ENCODE peak calls at places on chromosomes 13 and 19, in six cellular contexts. K, F, Y, Q, S and U are unnamed samples.

GRCh38 chr19:3276341-3276799 is 51.9 kb downstream of the CELF5 start:
- DNase-seq in K (no peak), F (peak; percentile 62), Y (peak; percentile 77), Q (no peak), S (peak; percentile 48), U (peak; percentile 64)

GRCh38 chr13:20939662-20940061 is 37.1 kb upstream of the XPO4 start:
- DNase-seq in K (no peak), F (no peak), Y (no peak), Q (no peak), S (no peak), U (no peak)

GRCh38 chr13:45943965-45944364 is 92.4 kb upstream of the SIAH3 start:
- DNase-seq in K (no peak), F (no peak), Y (no peak), Q (no peak), S (no peak), U (no peak)

GRCh38 chr19:12478234-12478941 is 6.2 kb downstream of the ZNF709 start:
- DNase-seq in K (no peak), F (no peak), Y (no peak), Q (no peak), S (no peak), U (no peak)

GRCh38 chr19:18431351-18432197 is 6.4 kb downstream of the ISYNA1 start:
- DNase-seq in K (no peak), F (no peak), Y (no peak), Q (no peak), S (no peak), U (no peak)

GRCh38 chr13:110890279-110891150 is 24.4 kb downstream of the ANKRD10 start:
- DNase-seq in K (no peak), F (no peak), Y (no peak), Q (no peak), S (no peak), U (no peak)

GRCh38 chr19:11361037-11361770 is 6.0 kb downstream of the PLPPR2 start:
- DNase-seq in K (no peak), F (no peak), Y (no peak), Q (peak; percentile 86), S (no peak), U (no peak)

GRCh38 chr19:2478756-2479555 is 3.0 kb downstream of the GADD45B start:
- DNase-seq in K (peak; percentile 40), F (peak; percentile 66), Y (no peak), Q (no peak), S (peak; percentile 74), U (no peak)

GRCh38 chr19:3543150-3544053 is 4.4 kb downstream of the TEKTIP1 start:
- DNase-seq in K (no peak), F (no peak), Y (no peak), Q (no peak), S (no peak), U (no peak)

GRCh38 chr13:95087746-95088305 is 213.4 kb downstream of the ABCC4 start:
- DNase-seq in K (no peak), F (no peak), Y (no peak), Q (no peak), S (no peak), U (no peak)

GRCh38 chr19:56272448-56272847 is at the start of gene EDDM13:
- DNase-seq in K (no peak), F (no peak), Y (no peak), Q (no peak), S (no peak), U (no peak)

GRCh38 chr13:46831588-46832194 is 34.7 kb upstream of the ESD start:
- DNase-seq in K (no peak), F (peak; percentile 36), Y (peak; percentile 34), Q (peak; percentile 52), S (peak; percentile 27), U (peak; percentile 46)

GRCh38 chr13:91142572-91142971 is 204.9 kb upstream of the MIR17HG start:
- DNase-seq in K (no peak), F (no peak), Y (peak; percentile 8), Q (no peak), S (no peak), U (no peak)

GRCh38 chr13:25738797-25739196 is 313.0 kb downstream of the SHISA2 start:
- DNase-seq in K (no peak), F (no peak), Y (no peak), Q (no peak), S (no peak), U (no peak)